ENCODE peak calls at places on chromosomes 12 and 14, in five cellular contexts. P, B, M, J and H are unnamed samples.

GRCh38 chr14:53842938-53843337 is 113.7 kb downstream of the BMP4 start:
- DNase-seq in M (peak; percentile 6), P (no peak), B (no peak), J (no peak), H (no peak)

GRCh38 chr12:119710941-119711551 is 43.1 kb downstream of the PRKAB1 start:
- DNase-seq in M (no peak), J (no peak), B (no peak), P (no peak), H (no peak)

GRCh38 chr14:34843011-34843554 is 32.1 kb downstream of the BAZ1A start:
- DNase-seq in J (peak; percentile 53), B (no peak), M (no peak), P (peak; percentile 73), H (no peak)

GRCh38 chr12:131714759-131715158 is 3.9 kb downstream of the SFSWAP start:
- DNase-seq in J (no peak), P (no peak), M (no peak), B (no peak), H (no peak)

GRCh38 chr14:77580964-77581505 is 35.4 kb downstream of the SPTLC2 start:
- DNase-seq in M (no peak), B (no peak), P (peak; percentile 70), J (peak; percentile 85), H (no peak)

GRCh38 chr12:11839093-11839641 is 189.7 kb downstream of the ETV6 start:
- DNase-seq in B (peak; percentile 54), M (peak; percentile 31), P (peak; percentile 13), J (no peak), H (no peak)

GRCh38 chr14:28012629-28013415 is 753.8 kb upstream of the FOXG1 start:
- DNase-seq in P (no peak), M (no peak), B (no peak), J (no peak), H (no peak)

GRCh38 chr12:5442251-5443006 is 10.5 kb downstream of the NTF3 start:
- DNase-seq in M (peak; percentile 32), J (peak; percentile 21), P (peak; percentile 78), B (peak; percentile 47), H (peak; percentile 59)

GRCh38 chr12:107929436-107929835 is 154.9 kb downstream of the ASCL4 start:
- DNase-seq in P (peak; percentile 61), B (no peak), M (no peak), J (peak; percentile 40), H (no peak)

GRCh38 chr12:112011685-112012084 is 1.3 kb downstream of the TMEM116 start:
- DNase-seq in M (no peak), J (no peak), B (no peak), P (no peak), H (no peak)

GRCh38 chr12:21637985-21638891 is 19.4 kb downstream of the LDHB start:
- DNase-seq in B (no peak), P (peak; percentile 45), M (no peak), J (no peak), H (no peak)

GRCh38 chr12:47111392-47111778 is 31.6 kb upstream of the AMIGO2 start:
- DNase-seq in M (no peak), B (no peak), J (no peak), P (no peak), H (no peak)

GRCh38 chr12:116009805-116010204 is 267.7 kb downstream of the MED13L start:
- DNase-seq in P (peak; percentile 25), M (no peak), J (no peak), B (no peak), H (no peak)

GRCh38 chr12:26872623-26873022 is 39.6 kb upstream of the ITPR2 start:
- DNase-seq in B (no peak), J (no peak), P (no peak), M (no peak), H (no peak)

GRCh38 chr14:68284834-68285233 is 465.3 kb downstream of the RAD51B start:
- DNase-seq in J (peak; percentile 83), B (no peak), P (no peak), M (no peak), H (no peak)

GRCh38 chr12:69966409-69966808 is 141.4 kb downstream of the MYRFL start:
- DNase-seq in B (peak; percentile 61), M (peak; percentile 7), J (no peak), P (peak; percentile 90), H (peak; percentile 29)

GRCh38 chr12:111766608-111767361 is at the start of gene ALDH2:
- DNase-seq in P (peak; percentile 61), M (peak; percentile 83), J (peak; percentile 61), B (peak; percentile 82), H (peak; percentile 84)

GRCh38 chr12:118960161-118960560 is 21.2 kb upstream of the SRRM4 start:
- DNase-seq in J (no peak), P (no peak), B (no peak), M (no peak), H (no peak)

GRCh38 chr12:80598004-80598606 is 109.3 kb upstream of the MYF6 start:
- DNase-seq in J (no peak), B (no peak), M (peak; percentile 23), P (peak; percentile 82), H (no peak)

GRCh38 chr12:101962486-101962885 is 85.1 kb downstream of the DRAM1 start:
- DNase-seq in B (no peak), J (no peak), P (peak; percentile 82), M (no peak), H (no peak)

GRCh38 chr14:81363746-81364400 is 36.3 kb downstream of the STON2 start:
- DNase-seq in B (peak; percentile 28), J (no peak), M (no peak), P (peak; percentile 2), H (peak; percentile 30)

GRCh38 chr12:1576410-1577240 is 17.8 kb downstream of the FBXL14 start:
- DNase-seq in J (no peak), M (peak; percentile 45), P (peak; percentile 64), B (peak; percentile 41), H (peak; percentile 55)
- H3K4me3 ChIP-seq in J (no peak overlapping the region), M (no peak overlapping the region), P (peak overlapping the region; percentile 46), B (peak overlapping the region; percentile 5), H (peak overlapping the region; percentile 0)

DNA sequence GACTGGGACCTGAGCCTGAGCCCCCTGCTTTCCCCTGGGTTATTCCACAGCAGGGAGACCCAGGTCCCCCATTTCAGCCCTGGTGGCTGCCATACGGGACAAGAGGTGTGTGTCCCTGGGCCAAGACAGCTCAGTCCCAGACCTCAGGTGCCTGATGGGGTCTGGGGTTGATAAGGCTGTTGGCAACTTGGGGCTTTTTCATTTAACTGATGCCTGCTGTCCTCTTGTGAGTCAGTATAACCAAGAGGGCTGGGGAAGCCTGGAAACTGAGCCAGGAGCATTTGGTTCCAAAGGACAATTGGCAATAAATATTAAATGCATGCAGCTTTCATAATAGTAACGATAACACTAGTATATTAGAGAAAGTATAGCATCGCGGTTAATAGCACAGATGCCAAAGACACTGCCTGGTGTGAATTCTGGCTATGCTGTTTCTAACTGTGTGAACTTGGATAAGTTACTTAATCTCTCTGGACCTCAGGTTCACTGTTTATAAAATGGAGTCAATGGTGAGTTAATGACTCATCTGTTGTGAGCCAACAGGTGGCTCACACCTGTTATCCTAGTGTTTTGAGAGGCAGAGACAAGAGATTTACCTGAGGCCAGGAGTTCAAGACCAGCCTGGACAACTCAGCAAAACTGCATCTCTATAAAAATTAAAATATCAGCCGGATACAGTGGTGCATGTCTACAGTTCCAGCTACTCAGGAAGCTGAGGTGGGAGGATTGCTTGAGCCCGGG is 919 bp downstream of the SDSL start:
- DNase-seq in B (no peak), P (no peak), M (peak; percentile 44), J (no peak), H (no peak)
- H3K4me3 ChIP-seq in B (peak overlapping the region; percentile 53), P (peak overlapping the region; percentile 78), M (peak overlapping the region; percentile 31), J (peak overlapping the region; percentile 63), H (peak overlapping the region; percentile 62)

DNA sequence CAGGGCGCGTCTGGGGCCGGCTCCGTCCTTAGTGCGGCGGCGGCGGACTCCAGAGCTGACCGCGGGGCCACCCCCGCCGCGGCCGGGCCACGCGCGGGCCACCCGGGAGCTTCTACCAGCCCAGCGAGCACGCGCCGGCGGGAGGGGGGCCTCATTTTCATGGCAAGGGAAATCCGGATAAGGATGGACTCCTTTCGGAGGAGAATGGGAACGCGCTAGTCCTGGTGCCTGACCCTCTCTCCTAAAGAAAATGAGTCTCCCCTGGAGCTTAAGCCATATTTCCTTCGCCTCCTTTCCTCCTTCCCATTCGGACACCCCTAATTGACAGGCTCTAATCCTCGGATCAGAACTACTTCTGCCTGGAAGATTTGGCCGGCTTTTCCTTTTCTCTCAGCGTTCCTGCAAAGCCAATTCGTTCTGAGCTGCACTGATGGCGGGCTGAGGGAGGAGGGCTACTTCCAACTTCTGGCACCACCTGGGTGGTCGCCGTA is 81.8 kb upstream of the HMGA2 start:
- DNase-seq in P (peak; percentile 68), J (no peak), M (no peak), B (no peak), H (no peak)
- H3K4me3 ChIP-seq in P (peak overlapping the region; percentile 80), J (no peak overlapping the region), M (no peak overlapping the region), B (peak overlapping the region; percentile 53), H (peak overlapping the region; percentile 56)

DNA sequence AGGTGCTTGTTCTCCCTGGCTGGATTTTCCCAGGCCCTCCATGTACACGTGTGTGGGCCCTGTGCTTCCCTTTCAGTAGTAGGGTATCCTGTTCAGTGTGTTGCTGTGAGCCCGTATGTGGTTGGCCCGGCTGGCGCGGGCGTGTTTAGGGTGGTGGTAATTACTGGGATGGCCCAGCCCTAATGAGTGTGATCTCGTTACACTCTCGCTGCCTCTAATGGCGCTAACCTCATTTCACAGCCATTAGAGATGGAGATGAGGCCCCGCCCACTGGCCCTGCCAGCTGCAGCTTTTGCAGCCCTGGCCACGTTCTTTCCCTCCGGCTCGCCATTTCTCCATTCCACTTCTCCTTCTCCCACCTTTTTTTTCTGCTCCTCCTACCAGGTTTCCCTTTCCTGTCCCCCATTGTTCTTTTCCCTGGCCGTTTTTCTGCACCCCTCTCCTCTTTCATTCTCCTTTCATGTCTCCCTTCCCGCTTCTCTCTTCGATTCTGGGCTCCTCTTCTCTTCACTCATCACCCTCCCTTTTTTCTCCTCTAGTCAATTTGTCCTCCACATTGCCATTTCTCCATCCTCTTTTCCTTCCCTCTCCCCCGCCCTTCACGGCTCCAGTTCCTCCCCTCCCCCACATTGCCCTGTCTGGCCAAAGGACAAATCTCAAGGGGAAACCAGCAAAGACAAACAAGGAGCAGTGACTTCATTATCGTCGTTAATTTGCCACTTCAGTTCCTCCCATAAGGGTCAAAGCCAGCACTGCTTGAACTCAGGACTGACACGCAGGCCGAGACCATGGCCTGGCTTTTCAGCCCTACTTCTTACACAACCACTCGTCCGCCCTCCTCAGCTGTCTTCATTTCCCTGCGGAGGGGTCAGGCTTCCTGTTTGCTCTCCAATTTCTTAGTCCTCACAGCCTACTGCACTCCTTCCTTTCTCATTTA is 6.8 kb downstream of the ZFHX2 start:
- DNase-seq in J (no peak), B (peak; percentile 57), P (peak; percentile 24), M (no peak), H (peak; percentile 62)
- H3K4me3 ChIP-seq in J (no peak overlapping the region), B (no peak overlapping the region), P (no peak overlapping the region), M (no peak overlapping the region), H (no peak overlapping the region)

DNA sequence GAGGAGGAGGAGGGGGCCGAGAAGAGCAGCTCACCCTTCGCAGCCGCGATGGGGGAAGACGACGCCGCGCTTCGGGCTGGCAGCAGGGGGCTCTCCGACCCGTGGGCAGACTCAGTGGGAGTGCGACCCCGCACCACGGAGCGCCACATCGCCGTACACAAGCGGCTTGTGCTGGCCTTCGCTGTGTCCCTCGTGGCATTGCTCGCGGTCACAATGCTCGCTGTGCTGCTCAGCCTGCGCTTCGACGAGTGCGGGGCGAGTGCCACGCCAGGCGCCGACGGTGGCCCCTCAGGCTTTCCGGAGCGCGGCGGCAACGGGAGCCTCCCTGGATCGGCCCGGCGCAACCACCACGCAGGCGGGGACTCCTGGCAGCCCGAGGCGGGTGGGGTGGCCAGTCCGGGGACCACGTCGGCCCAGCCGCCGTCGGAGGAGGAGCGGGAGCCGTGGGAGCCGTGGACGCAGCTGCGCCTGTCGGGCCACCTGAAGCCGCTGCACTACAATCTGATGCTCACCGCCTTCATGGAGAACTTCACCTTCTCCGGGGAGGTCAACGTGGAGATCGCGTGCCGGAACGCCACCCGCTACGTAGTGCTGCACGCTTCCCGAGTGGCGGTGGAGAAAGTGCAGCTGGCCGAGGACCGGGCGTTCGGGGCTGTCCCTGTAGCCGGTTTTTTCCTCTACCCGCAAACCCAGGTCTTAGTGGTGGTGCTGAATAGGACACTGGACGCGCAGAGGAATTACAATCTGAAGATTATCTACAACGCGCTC is 745 bp downstream of the TRHDE start:
- DNase-seq in M (peak; percentile 51), B (no peak), P (peak; percentile 40), J (no peak), H (peak; percentile 18)
- H3K4me3 ChIP-seq in M (peak overlapping the region; percentile 55), B (peak overlapping the region; percentile 45), P (peak overlapping the region; percentile 71), J (no peak overlapping the region), H (peak overlapping the region; percentile 33)